ENCODE peak calls at places on chromosomes 12 and 14, in ten cellular contexts. W, M, C, L, A, U, J, T, K and F are unnamed samples.

GRCh38 chr14:81464253-81465001 is 64.3 kb upstream of the STON2 start:
- DNase-seq in W (peak), M (peak), C (peak), L (peak), A (peak), U (peak), J (peak), T (peak), K (no peak), F (no peak)

GRCh38 chr12:70609739-70610491 is 27.3 kb downstream of the PTPRB start:
- DNase-seq in W (no peak), M (peak), C (peak), L (peak), A (peak), U (no peak), J (no peak), T (no peak), K (no peak), F (no peak)

GRCh38 chr12:130192667-130193345 is 30.5 kb downstream of the FZD10 start:
- DNase-seq in W (no peak), M (no peak), C (no peak), L (no peak), A (no peak), U (no peak), J (no peak), T (no peak), K (no peak), F (no peak)

GRCh38 chr14:33906968-33907367 is 43.9 kb downstream of the EGLN3 start:
- DNase-seq in W (no peak), M (no peak), C (no peak), L (no peak), A (no peak), U (no peak), J (no peak), T (no peak), K (no peak), F (no peak)

GRCh38 chr12:24915501-24915900 is 33.4 kb downstream of the BCAT1 start:
- DNase-seq in W (no peak), M (no peak), C (no peak), L (no peak), A (no peak), U (no peak), J (no peak), T (no peak), K (no peak), F (no peak)

GRCh38 chr14:25007832-25008231 is 42.1 kb downstream of the STXBP6 start:
- DNase-seq in W (no peak), M (no peak), C (no peak), L (peak), A (no peak), U (no peak), J (no peak), T (no peak), K (no peak), F (no peak)

GRCh38 chr14:91419044-91419397 is 1.4 kb upstream of the CCDC88C start:
- DNase-seq in W (no peak), M (no peak), C (no peak), L (no peak), A (no peak), U (no peak), J (no peak), T (no peak), K (no peak), F (no peak)

GRCh38 chr14:106308839-106309389 is 782.5 kb downstream of the TMEM121 start:
- DNase-seq in W (peak), M (no peak), C (peak), L (no peak), A (no peak), U (peak), J (no peak), T (no peak), K (no peak), F (no peak)

GRCh38 chr14:32985881-32986280 is 47.2 kb downstream of the NPAS3 start:
- DNase-seq in W (no peak), M (peak), C (no peak), L (no peak), A (no peak), U (no peak), J (no peak), T (no peak), K (no peak), F (no peak)

GRCh38 chr12:7060353-7060954 is at the start of gene C1S:
- DNase-seq in W (no peak), M (peak), C (no peak), L (peak), A (peak), U (no peak), J (peak), T (peak), K (peak), F (peak)

GRCh38 chr14:65413739-65414045 is 1.2 kb downstream of the FUT8 start:
- DNase-seq in W (no peak), M (no peak), C (no peak), L (no peak), A (no peak), U (no peak), J (no peak), T (no peak), K (no peak), F (no peak)